ENCODE peak calls at places on chromosomes 5 and 9, in four cellular contexts. K is NCI-H1092 treated with DMSO at 0.1 percent for 48 hours, V is cardiac muscle cell, Q is hepatocyte. E is an unnamed sample.

GRCh38 chr5:95027151-95027721 is 257.7 kb downstream of the MCTP1 start:
- DNase-seq in K (no peak), V (peak), Q (no peak), E (no peak)

GRCh38 chr9:86572904-86573303 is 218.7 kb upstream of the TUT7 start:
- DNase-seq in K (no peak), V (no peak), Q (no peak), E (no peak)

GRCh38 chr9:8259028-8259427 is 459.4 kb upstream of the DMAC1 start:
- DNase-seq in K (no peak), V (no peak), Q (no peak), E (no peak)

GRCh38 chr5:155004138-155004744 is 9.3 kb upstream of the KIF4B start:
- DNase-seq in K (no peak), V (peak), Q (peak), E (peak)

GRCh38 chr9:36721846-36722588 is 149.3 kb downstream of the MELK start:
- DNase-seq in K (peak), V (peak), Q (peak), E (no peak)

GRCh38 chr5:156396830-156397081 is 69.8 kb downstream of the SGCD start:
- DNase-seq in K (no peak), V (no peak), Q (peak), E (no peak)

GRCh38 chr5:169691473-169691872 is 54.4 kb downstream of the DOCK2 start:
- DNase-seq in K (no peak), V (no peak), Q (no peak), E (no peak)

GRCh38 chr9:129027224-129027684 is 877 bp downstream of the SH3GLB2 start:
- DNase-seq in K (no peak), V (no peak), Q (no peak), E (no peak)

GRCh38 chr9:128162215-128163026 is 2.4 kb downstream of the BBLN start:
- DNase-seq in K (no peak), V (no peak), Q (no peak), E (no peak)

GRCh38 chr5:177256296-177256695 is 47.2 kb downstream of the RAB24 start:
- DNase-seq in K (no peak), V (no peak), Q (no peak), E (no peak)